ENCODE peak calls at places on chromosomes 7 and 10, in seven cellular contexts. Q is OCI-LY7, F is astrocyte of the spinal cord, H is dorsolateral prefrontal cortex, X is hepatocyte, M is PC-9, I is A549. S is an unnamed sample.

GRCh38 chr7:84304407-84304806 is 109.8 kb upstream of the SEMA3A start:
- DNase-seq in I (no peak), X (no peak), M (no peak), F (no peak), H (no peak), Q (no peak), S (no peak)

GRCh38 chr10:110502072-110502845 is 4.6 kb downstream of the DUSP5 start:
- DNase-seq in H (no peak), F (peak; percentile 23), Q (no peak), X (no peak), I (no peak), M (no peak), S (no peak)

GRCh38 chr7:155700847-155701246 is 56.4 kb downstream of the RBM33 start:
- DNase-seq in F (no peak), X (no peak), I (no peak), M (no peak), H (no peak), Q (no peak), S (no peak)

GRCh38 chr10:132811891-132812481 is 26.0 kb upstream of the NKX6-2 start:
- DNase-seq in X (no peak), F (no peak), M (no peak), I (no peak), Q (no peak), H (no peak), S (no peak)

GRCh38 chr7:12759112-12759511 is 71.7 kb downstream of the ARL4A start:
- DNase-seq in M (no peak), I (no peak), F (peak; percentile 63), X (no peak), Q (no peak), H (no peak), S (no peak)

GRCh38 chr10:85447690-85448089 is 918.9 kb downstream of the GRID1 start:
- DNase-seq in M (no peak), I (no peak), X (no peak), H (no peak), Q (no peak), F (no peak), S (no peak)

GRCh38 chr10:34121974-34122282 is 693.2 kb downstream of the PARD3 start:
- DNase-seq in M (no peak), Q (no peak), H (no peak), F (peak; percentile 77), X (no peak), I (no peak), S (no peak)

GRCh38 chr7:148720472-148720871 is 21.8 kb downstream of the CUL1 start:
- DNase-seq in I (no peak), Q (no peak), H (no peak), X (no peak), M (no peak), F (no peak), S (no peak)

GRCh38 chr7:145360511-145361100 is 524.8 kb upstream of the TPK1 start:
- DNase-seq in H (no peak), I (no peak), F (no peak), M (no peak), X (no peak), Q (no peak), S (no peak)

GRCh38 chr7:1232103-1232466 is 587 bp upstream of the UNCX start:
- DNase-seq in F (no peak), X (no peak), Q (no peak), M (no peak), I (no peak), H (no peak), S (no peak)

DNA sequence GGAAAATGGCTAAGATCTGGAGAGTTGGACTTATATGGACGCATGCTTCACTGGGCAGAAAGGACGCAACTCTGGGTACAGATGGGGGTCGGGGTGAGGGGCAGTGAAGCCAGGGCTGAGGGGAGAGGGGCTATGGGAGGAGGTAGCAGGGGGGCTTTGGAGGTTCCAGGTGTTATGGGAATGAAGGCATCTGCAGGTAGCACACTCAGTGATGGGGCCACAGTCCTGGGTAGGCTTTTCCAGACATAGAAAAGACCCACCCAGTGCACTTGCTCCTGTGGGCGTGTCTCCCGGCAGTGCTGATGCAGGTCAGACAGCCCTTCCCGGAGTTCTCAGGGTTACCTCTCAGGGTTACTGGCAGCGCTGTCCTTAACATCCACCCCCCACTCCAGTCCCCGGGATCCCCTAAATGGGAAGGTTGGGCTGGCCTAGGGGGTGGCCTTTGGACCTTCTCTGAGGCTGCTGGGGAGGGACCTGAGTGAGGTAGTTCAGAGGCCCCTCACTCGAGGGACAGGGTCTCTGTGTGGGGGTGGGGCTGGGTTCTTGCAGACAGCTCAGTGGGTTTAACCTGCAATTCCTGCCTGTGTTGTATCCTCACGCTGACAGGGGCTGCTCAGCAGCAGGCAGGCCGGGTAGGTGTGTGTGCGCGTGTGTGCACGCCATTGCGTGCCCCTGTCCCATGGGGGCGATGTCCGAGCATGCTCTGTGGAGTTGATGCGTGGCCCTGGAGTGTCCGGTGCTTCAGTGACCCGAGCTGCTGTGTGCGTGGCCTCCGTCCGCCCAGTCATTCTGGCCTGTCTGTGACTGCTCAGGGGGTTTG is 6.2 kb downstream of the ZYX start:
- DNase-seq in X (no peak), F (no peak), M (no peak), H (no peak), Q (no peak), I (no peak), S (no peak)
- TF ChIP-seq CTCF in X (no peak), F (peak; percentile 24), M (no peak), H (no peak), Q (no peak), I (no peak), S (no peak)

GRCh38 chr10:90326498-90327267 is 531.2 kb downstream of the HTR7 start:
- DNase-seq in H (no peak), Q (no peak), I (no peak), M (no peak), F (peak; percentile 89), X (no peak), S (peak; percentile 29)
- H3K4me3 ChIP-seq in H (no peak overlapping the region), Q (no peak overlapping the region), I (no peak overlapping the region), M (no peak overlapping the region), F (no peak overlapping the region), X (no peak overlapping the region), S (no peak overlapping the region)

GRCh38 chr10:35612385-35613106 is 7.4 kb downstream of the GJD4 start:
- DNase-seq in F (no peak), M (no peak), X (no peak), Q (no peak), H (no peak), I (no peak), S (no peak)

GRCh38 chr10:35614312-35614711 is 9.2 kb downstream of the GJD4 start:
- DNase-seq in F (no peak), H (no peak), M (no peak), I (no peak), X (no peak), Q (no peak), S (no peak)

GRCh38 chr10:35613107-35613440 is 7.9 kb downstream of the GJD4 start:
- DNase-seq in Q (no peak), F (no peak), M (no peak), X (no peak), H (no peak), I (no peak), S (no peak)

GRCh38 chr10:35613597-35614226 is 8.6 kb downstream of the GJD4 start:
- DNase-seq in I (peak; percentile 22), H (no peak), X (no peak), F (peak; percentile 37), Q (no peak), M (no peak), S (no peak)

GRCh38 chr10:35611750-35612149 is 6.6 kb downstream of the GJD4 start:
- DNase-seq in X (no peak), M (no peak), I (no peak), Q (no peak), F (no peak), H (no peak), S (no peak)
- TF ChIP-seq CTCF in X (no peak), M (no peak), I (no peak), Q (peak; percentile 17), F (no peak), H (no peak), S (no peak)

DNA sequence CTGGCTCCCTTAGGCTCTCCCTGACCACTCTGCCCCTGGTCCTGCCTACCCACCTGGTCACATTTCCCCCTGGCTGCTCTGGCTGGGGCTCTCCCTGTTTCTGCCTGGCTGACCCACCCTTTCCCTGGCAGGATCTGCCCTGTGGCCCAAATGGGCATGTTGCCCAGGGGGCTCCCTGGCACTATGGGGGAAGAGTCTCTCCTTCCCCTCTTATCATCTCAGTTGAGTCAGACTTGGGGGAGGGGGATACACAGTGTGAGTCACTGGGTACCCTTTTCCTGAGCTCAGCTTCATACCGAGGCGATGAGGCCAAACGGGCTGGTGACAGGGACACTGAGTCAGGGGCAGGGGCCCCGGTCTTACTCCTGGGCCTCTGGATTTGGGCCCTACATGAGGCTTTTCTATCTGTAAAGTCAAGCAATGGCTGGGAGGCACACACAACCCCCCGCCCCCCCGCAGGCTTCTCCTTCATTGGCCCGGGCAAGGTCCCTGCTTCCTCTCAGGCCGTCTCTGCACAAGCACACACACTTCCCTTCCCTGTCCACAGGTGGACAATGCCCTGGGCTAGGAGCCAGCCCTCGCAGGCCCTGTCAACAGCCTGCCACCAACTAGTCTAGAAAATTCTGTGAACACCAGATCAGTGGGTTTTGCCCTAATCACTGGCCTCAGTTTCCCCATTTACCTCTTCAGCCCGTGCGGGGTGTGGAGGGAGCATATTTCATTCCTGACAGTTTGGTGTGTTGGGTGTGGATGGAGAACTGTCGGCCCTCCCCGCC is 627 bp upstream of the FLNC start:
- DNase-seq in X (peak; percentile 63), F (peak; percentile 55), H (no peak), M (peak; percentile 67), Q (no peak), I (no peak), S (no peak)
- H3K4me3 ChIP-seq in X (no peak overlapping the region), F (peak overlapping the region; percentile 16), H (no peak overlapping the region), M (peak overlapping the region; percentile 50), Q (no peak overlapping the region), I (peak overlapping the region; percentile 54), S (peak overlapping the region; percentile 39)

DNA sequence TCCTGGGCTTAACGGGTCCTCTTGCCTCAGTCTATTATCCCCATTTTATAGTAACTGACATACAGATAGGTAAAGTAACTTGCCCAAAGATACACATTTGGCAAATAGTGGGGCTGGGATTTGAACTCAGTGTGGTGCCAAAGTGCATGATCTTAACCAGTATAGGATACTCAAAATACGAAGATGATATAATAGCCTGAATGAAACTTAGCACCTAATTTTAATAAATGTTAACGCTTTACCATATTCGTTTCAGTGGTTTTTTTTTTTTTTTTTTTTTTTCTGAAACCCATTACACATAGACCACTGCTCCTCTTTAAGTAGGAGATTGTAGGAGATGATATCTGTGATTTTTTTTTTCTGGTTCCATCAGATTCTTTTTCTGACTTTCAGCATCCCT is 21.4 kb downstream of the ACTR3B start:
- DNase-seq in I (no peak), Q (no peak), H (no peak), M (no peak), F (no peak), X (no peak), S (no peak)
- TF ChIP-seq CTCF in I (no peak), Q (no peak), H (no peak), M (no peak), F (no peak), X (no peak), S (no peak)

S was measured in AG04449.